ENCODE peak calls at places on chromosomes 4 and X, in four cellular contexts. I, A, J and W are unnamed samples.

GRCh38 chrX:57677132-57677858 is 2.8 kb downstream of the NLRP2B start:
- DNase-seq in I (no peak), A (no peak), J (no peak), W (no peak)

GRCh38 chr4:135371137-135371536 is 1169.5 kb upstream of the PABPC4L start:
- DNase-seq in I (no peak), A (no peak), J (peak), W (no peak)

GRCh38 chrX:139052461-139052860 is 340.9 kb upstream of the FGF13 start:
- DNase-seq in I (no peak), A (no peak), J (no peak), W (no peak)

GRCh38 chr4:127642169-127642568 is 9.4 kb downstream of the INTU start:
- DNase-seq in I (no peak), A (no peak), J (no peak), W (no peak)

GRCh38 chr4:40264995-40265909 is 68.4 kb downstream of the RHOH start:
- DNase-seq in I (no peak), A (peak), J (no peak), W (no peak)

GRCh38 chrX:2642146-2642545 is 48.9 kb upstream of the CD99 start:
- DNase-seq in I (no peak), A (no peak), J (no peak), W (no peak)

GRCh38 chrX:80876877-80877276 is 67.2 kb upstream of the BRWD3 start:
- DNase-seq in I (no peak), A (no peak), J (peak), W (no peak)

GRCh38 chr4:111406036-111406435 is 739.2 kb upstream of the FAM241A start:
- DNase-seq in I (no peak), A (no peak), J (no peak), W (no peak)

GRCh38 chr4:152458801-152459302 is 77.0 kb downstream of the FBXW7 start:
- DNase-seq in I (no peak), A (no peak), J (no peak), W (no peak)

GRCh38 chr4:180449395-180449956 is 1793.7 kb upstream of the TENM3 start:
- DNase-seq in I (peak), A (no peak), J (peak), W (no peak)

GRCh38 chrX:129723511-129723910 is 15.3 kb upstream of the XPNPEP2 start:
- DNase-seq in I (no peak), A (no peak), J (peak), W (no peak)

GRCh38 chrX:128020701-128021100 is 31.5 kb downstream of the ACTRT1 start:
- DNase-seq in I (peak), A (no peak), J (peak), W (no peak)

GRCh38 chr4:107801766-107802211 is 22.9 kb upstream of the SGMS2 start:
- DNase-seq in I (no peak), A (no peak), J (peak), W (no peak)

GRCh38 chrX:133007458-133007857 is 49.0 kb upstream of the HS6ST2 start:
- DNase-seq in I (no peak), A (no peak), J (peak), W (no peak)